ENCODE peak calls at places on chromosomes 12 and 14, in eight cellular contexts. L is left ventricle myocardium superior; Z is upper lobe of right lung; F is PC-3; J is stimulated activated naive CD8-positive, alpha-beta T cell treated with anti-CD3 and anti-CD28 coated beads, Interleukin-15, Interleukin-2, amounts not matched to agents 100 U/mL and 50 U/mL, for 24 hours; A is right lobe of liver; B is foreskin keratinocyte; U is activated naive CD8-positive, alpha-beta T cell treated with anti-CD3 and anti-CD28 coated beads, Interleukin-2, amount 50 U/mL, for 24 hours. O is an unnamed sample.

GRCh38 chr14:99212646-99213045 is 59.4 kb downstream of the BCL11B start:
- ATAC-seq in J (no peak), F (no peak), L (no peak), U (no peak), A (no peak), Z (no peak), B (no peak), O (peak; percentile 30)

GRCh38 chr14:67853207-67853606 is 33.6 kb downstream of the RAD51B start:
- ATAC-seq in Z (peak; percentile 81), F (no peak), J (no peak), L (no peak), A (peak; percentile 34), U (no peak), B (no peak), O (no peak)

GRCh38 chr14:77000340-77001235 is 27.9 kb downstream of the IRF2BPL start:
- ATAC-seq in L (peak; percentile 79), F (peak; percentile 35), A (peak; percentile 10), J (no peak), B (peak; percentile 55), U (peak; percentile 33), Z (peak; percentile 52), O (no peak)

GRCh38 chr14:21133896-21134295 is 22.0 kb downstream of the OR5AU1 start:
- ATAC-seq in L (no peak), J (no peak), A (no peak), Z (no peak), U (no peak), F (no peak), B (no peak), O (no peak)

GRCh38 chr12:57738142-57738474 is 434 bp downstream of the AGAP2 start:
- ATAC-seq in U (no peak), A (no peak), L (no peak), B (no peak), Z (no peak), F (no peak), J (no peak), O (no peak)

GRCh38 chr12:122123051-122123760 is 44.6 kb downstream of the MLXIP start:
- ATAC-seq in Z (peak; percentile 77), J (peak; percentile 47), L (peak; percentile 60), U (peak; percentile 47), A (peak; percentile 24), F (peak; percentile 71), B (peak; percentile 54), O (peak; percentile 72)

GRCh38 chr12:93813181-93813580 is 136.0 kb downstream of the CRADD start:
- ATAC-seq in L (peak; percentile 64), U (no peak), A (peak; percentile 8), B (no peak), J (no peak), F (no peak), Z (no peak), O (no peak)

GRCh38 chr12:121580959-121581680 is at the start of gene KDM2B:
- ATAC-seq in Z (peak; percentile 53), B (no peak), U (no peak), J (no peak), A (peak; percentile 33), L (peak; percentile 45), F (peak; percentile 66), O (peak; percentile 16)

GRCh38 chr14:96586056-96586455 is 83.9 kb downstream of the PAPOLA start:
- ATAC-seq in B (no peak), J (no peak), F (no peak), A (no peak), L (no peak), U (no peak), Z (no peak), O (no peak)

GRCh38 chr12:4153343-4153892 is 120.1 kb upstream of the CCND2 start:
- ATAC-seq in U (peak; percentile 90), F (no peak), L (peak; percentile 27), J (peak; percentile 88), B (peak; percentile 24), Z (peak; percentile 60), A (no peak), O (peak; percentile 86)

GRCh38 chr14:51442513-51443175 is 202.6 kb downstream of the TMX1 start:
- ATAC-seq in A (no peak), Z (no peak), L (no peak), J (no peak), F (peak; percentile 91), U (no peak), B (peak; percentile 96), O (no peak)

GRCh38 chr12:128792398-128792797 is 31.4 kb downstream of the SLC15A4 start:
- ATAC-seq in Z (no peak), L (no peak), B (no peak), U (no peak), F (no peak), A (no peak), J (no peak), O (no peak)

GRCh38 chr12:12606793-12607589 is 4.7 kb upstream of the CREBL2 start:
- ATAC-seq in B (peak; percentile 59), A (no peak), J (no peak), U (no peak), Z (no peak), L (no peak), F (peak; percentile 50), O (peak; percentile 61)

GRCh38 chr14:55762595-55763232 is 182.7 kb downstream of the KTN1 start:
- ATAC-seq in B (no peak), J (no peak), L (no peak), A (no peak), Z (no peak), F (no peak), U (peak; percentile 18), O (peak; percentile 90)

O was measured in activated T-helper 17 cell treated with anti-CD3 and anti-CD28 coated beads, Interleukin-2, amount 50 U/mL, for 72 hours.